ENCODE peak calls at places on chromosome 19, in four cellular contexts. F, Z, K and V are unnamed samples.

GRCh38 chr19:13060233-13060963 is 42.3 kb downstream of the LYL1 start:
- DNase-seq in F (peak), Z (no peak), K (no peak), V (no peak)

GRCh38 chr19:4557971-4558941 is 1.2 kb downstream of the SEMA6B start:
- DNase-seq in F (no peak), Z (no peak), K (peak), V (no peak)

GRCh38 chr19:45924891-45925447 is 10.4 kb upstream of the NANOS2 start:
- DNase-seq in F (no peak), Z (no peak), K (no peak), V (no peak)

GRCh38 chr19:30332445-30333234 is 39.5 kb upstream of the ZNF536 start:
- DNase-seq in F (no peak), Z (no peak), K (no peak), V (peak)

GRCh38 chr19:15538774-15539173 is 30.4 kb downstream of the CYP4F22 start:
- DNase-seq in F (no peak), Z (no peak), K (peak), V (no peak)

GRCh38 chr19:531753-532571 is at the start of gene CDC34:
- DNase-seq in F (no peak), Z (no peak), K (no peak), V (no peak)

GRCh38 chr19:5801796-5802616 is 2.9 kb upstream of the NRTN start:
- DNase-seq in F (peak), Z (no peak), K (no peak), V (no peak)

GRCh38 chr19:13902993-13903555 is 2.8 kb downstream of the BRME1 start:
- DNase-seq in F (peak), Z (no peak), K (peak), V (no peak)

GRCh38 chr19:47227347-47228167 is 3.4 kb downstream of the BBC3 start:
- DNase-seq in F (peak), Z (no peak), K (peak), V (peak)

GRCh38 chr19:16042533-16043085 is 33.7 kb upstream of the TPM4 start:
- DNase-seq in F (peak), Z (no peak), K (no peak), V (no peak)

GRCh38 chr19:21101511-21102242 is 19.7 kb downstream of the ZNF714 start:
- DNase-seq in F (no peak), Z (no peak), K (no peak), V (no peak)

GRCh38 chr19:18009412-18010066 is 1.6 kb downstream of the ARRDC2 start:
- DNase-seq in F (peak), Z (no peak), K (no peak), V (no peak)

GRCh38 chr19:18590273-18591272 is 2.0 kb downstream of the REX1BD start:
- DNase-seq in F (peak), Z (no peak), K (no peak), V (no peak)

GRCh38 chr19:34580408-34580807 is 96.6 kb downstream of the SCGB2B2 start:
- DNase-seq in F (no peak), Z (no peak), K (no peak), V (no peak)